ENCODE peak calls at places on chromosomes 7 and 10, in ten cellular contexts. One of them, this sample, is unnamed.

GRCh38 chr10:57657164-57657765 is 610.4 kb downstream of the IPMK start:
- DNase-seq in tibial artery: peak; percentile 22
- DNase-seq in ascending aorta: no peak
- DNase-seq in effector CD4-positive, alpha-beta T cell: no peak
- DNase-seq in hippocampal formation: peak; percentile 23
- DNase-seq in endothelial cell: peak; percentile 61
- DNase-seq in NCI-H1417: peak; percentile 20
- DNase-seq in HT-29: peak; percentile 84
- DNase-seq in KBM-7: peak; percentile 64
- DNase-seq in CD4-positive, alpha-beta T cell: no peak
- DNase-seq in this sample: peak; percentile 42

GRCh38 chr7:80548790-80549530 is 37.1 kb upstream of the GNAT3 start:
- DNase-seq in tibial artery: no peak
- DNase-seq in ascending aorta: no peak
- DNase-seq in effector CD4-positive, alpha-beta T cell: no peak
- DNase-seq in hippocampal formation: no peak
- DNase-seq in endothelial cell: no peak
- DNase-seq in NCI-H1417: no peak
- DNase-seq in HT-29: no peak
- DNase-seq in KBM-7: no peak
- DNase-seq in CD4-positive, alpha-beta T cell: no peak
- DNase-seq in this sample: peak; percentile 63

GRCh38 chr10:99530108-99531025 is 2.4 kb upstream of the NKX2-3 start:
- DNase-seq in tibial artery: no peak
- DNase-seq in ascending aorta: no peak
- DNase-seq in effector CD4-positive, alpha-beta T cell: no peak
- DNase-seq in hippocampal formation: no peak
- DNase-seq in endothelial cell: peak; percentile 46
- DNase-seq in NCI-H1417: no peak
- DNase-seq in HT-29: no peak
- DNase-seq in KBM-7: no peak
- DNase-seq in CD4-positive, alpha-beta T cell: no peak
- DNase-seq in this sample: no peak

GRCh38 chr7:157279973-157280841 is 56.6 kb upstream of the DNAJB6 start:
- DNase-seq in tibial artery: no peak
- DNase-seq in ascending aorta: no peak
- DNase-seq in effector CD4-positive, alpha-beta T cell: no peak
- DNase-seq in hippocampal formation: no peak
- DNase-seq in endothelial cell: no peak
- DNase-seq in NCI-H1417: no peak
- DNase-seq in HT-29: no peak
- DNase-seq in KBM-7: no peak
- DNase-seq in CD4-positive, alpha-beta T cell: no peak
- DNase-seq in this sample: no peak

GRCh38 chr10:70169661-70170364 is 501 bp downstream of the SAR1A start:
- DNase-seq in tibial artery: peak; percentile 41
- DNase-seq in ascending aorta: no peak
- DNase-seq in effector CD4-positive, alpha-beta T cell: no peak
- DNase-seq in hippocampal formation: no peak
- DNase-seq in endothelial cell: no peak
- DNase-seq in NCI-H1417: no peak
- DNase-seq in HT-29: peak; percentile 37
- DNase-seq in KBM-7: peak; percentile 43
- DNase-seq in CD4-positive, alpha-beta T cell: no peak
- DNase-seq in this sample: no peak

GRCh38 chr10:72009062-72009429 is 44.9 kb downstream of the CHST3 start:
- DNase-seq in tibial artery: no peak
- DNase-seq in ascending aorta: no peak
- DNase-seq in effector CD4-positive, alpha-beta T cell: no peak
- DNase-seq in hippocampal formation: no peak
- DNase-seq in endothelial cell: no peak
- DNase-seq in NCI-H1417: no peak
- DNase-seq in HT-29: no peak
- DNase-seq in KBM-7: no peak
- DNase-seq in CD4-positive, alpha-beta T cell: no peak
- DNase-seq in this sample: no peak

GRCh38 chr7:149872419-149873073 is 1.2 kb upstream of the ATP6V0E2 start:
- DNase-seq in tibial artery: peak; percentile 87
- DNase-seq in ascending aorta: peak; percentile 89
- DNase-seq in effector CD4-positive, alpha-beta T cell: no peak
- DNase-seq in hippocampal formation: peak; percentile 77
- DNase-seq in endothelial cell: peak; percentile 43
- DNase-seq in NCI-H1417: peak; percentile 79
- DNase-seq in HT-29: peak; percentile 97
- DNase-seq in KBM-7: peak; percentile 76
- DNase-seq in CD4-positive, alpha-beta T cell: no peak
- DNase-seq in this sample: peak; percentile 88

GRCh38 chr10:24645784-24646183 is 77.9 kb downstream of the ARHGAP21 start:
- DNase-seq in tibial artery: no peak
- DNase-seq in ascending aorta: no peak
- DNase-seq in effector CD4-positive, alpha-beta T cell: no peak
- DNase-seq in hippocampal formation: no peak
- DNase-seq in endothelial cell: no peak
- DNase-seq in NCI-H1417: no peak
- DNase-seq in HT-29: peak; percentile 29
- DNase-seq in KBM-7: peak; percentile 20
- DNase-seq in CD4-positive, alpha-beta T cell: no peak
- DNase-seq in this sample: peak; percentile 30

GRCh38 chr7:98802088-98802780 is 67.6 kb downstream of the TMEM130 start:
- DNase-seq in tibial artery: peak; percentile 55
- DNase-seq in ascending aorta: peak; percentile 95
- DNase-seq in effector CD4-positive, alpha-beta T cell: no peak
- DNase-seq in hippocampal formation: no peak
- DNase-seq in endothelial cell: no peak
- DNase-seq in NCI-H1417: peak; percentile 86
- DNase-seq in HT-29: peak; percentile 34
- DNase-seq in KBM-7: peak; percentile 58
- DNase-seq in CD4-positive, alpha-beta T cell: no peak
- DNase-seq in this sample: peak; percentile 34

GRCh38 chr7:107847168-107847835 is 43.7 kb upstream of the DLD start:
- DNase-seq in tibial artery: no peak
- DNase-seq in ascending aorta: no peak
- DNase-seq in effector CD4-positive, alpha-beta T cell: no peak
- DNase-seq in hippocampal formation: no peak
- DNase-seq in endothelial cell: no peak
- DNase-seq in NCI-H1417: no peak
- DNase-seq in HT-29: no peak
- DNase-seq in KBM-7: no peak
- DNase-seq in CD4-positive, alpha-beta T cell: no peak
- DNase-seq in this sample: no peak

GRCh38 chr7:67267914-67268313 is 271.3 kb downstream of the TYW1 start:
- DNase-seq in tibial artery: no peak
- DNase-seq in ascending aorta: no peak
- DNase-seq in effector CD4-positive, alpha-beta T cell: no peak
- DNase-seq in hippocampal formation: no peak
- DNase-seq in endothelial cell: no peak
- DNase-seq in NCI-H1417: peak; percentile 39
- DNase-seq in HT-29: no peak
- DNase-seq in KBM-7: no peak
- DNase-seq in CD4-positive, alpha-beta T cell: no peak
- DNase-seq in this sample: no peak

GRCh38 chr10:35433851-35434426 is 97.6 kb downstream of the CCNY start:
- DNase-seq in tibial artery: no peak
- DNase-seq in ascending aorta: no peak
- DNase-seq in effector CD4-positive, alpha-beta T cell: no peak
- DNase-seq in hippocampal formation: no peak
- DNase-seq in endothelial cell: no peak
- DNase-seq in NCI-H1417: peak; percentile 3
- DNase-seq in HT-29: no peak
- DNase-seq in KBM-7: peak; percentile 75
- DNase-seq in CD4-positive, alpha-beta T cell: no peak
- DNase-seq in this sample: peak; percentile 34

GRCh38 chr7:17584822-17585221 is 286.4 kb downstream of the AHR start:
- DNase-seq in tibial artery: no peak
- DNase-seq in ascending aorta: no peak
- DNase-seq in effector CD4-positive, alpha-beta T cell: no peak
- DNase-seq in hippocampal formation: no peak
- DNase-seq in endothelial cell: no peak
- DNase-seq in NCI-H1417: no peak
- DNase-seq in HT-29: no peak
- DNase-seq in KBM-7: no peak
- DNase-seq in CD4-positive, alpha-beta T cell: no peak
- DNase-seq in this sample: peak; percentile 65

GRCh38 chr7:638256-639011 is 88.1 kb upstream of the DNAAF5 start:
- DNase-seq in tibial artery: no peak
- DNase-seq in ascending aorta: no peak
- DNase-seq in effector CD4-positive, alpha-beta T cell: no peak
- DNase-seq in hippocampal formation: no peak
- DNase-seq in endothelial cell: no peak
- DNase-seq in NCI-H1417: no peak
- DNase-seq in HT-29: no peak
- DNase-seq in KBM-7: no peak
- DNase-seq in CD4-positive, alpha-beta T cell: no peak
- DNase-seq in this sample: no peak

GRCh38 chr7:22356010-22356854 is 722 bp downstream of the RAPGEF5 start:
- DNase-seq in tibial artery: no peak
- DNase-seq in ascending aorta: no peak
- DNase-seq in effector CD4-positive, alpha-beta T cell: no peak
- DNase-seq in hippocampal formation: no peak
- DNase-seq in endothelial cell: peak; percentile 37
- DNase-seq in NCI-H1417: peak; percentile 68
- DNase-seq in HT-29: peak; percentile 49
- DNase-seq in KBM-7: no peak
- DNase-seq in CD4-positive, alpha-beta T cell: no peak
- DNase-seq in this sample: no peak

GRCh38 chr7:141203177-141203576 is 129.3 kb downstream of the TMEM178B start:
- DNase-seq in tibial artery: no peak
- DNase-seq in ascending aorta: no peak
- DNase-seq in effector CD4-positive, alpha-beta T cell: no peak
- DNase-seq in hippocampal formation: no peak
- DNase-seq in endothelial cell: no peak
- DNase-seq in NCI-H1417: no peak
- DNase-seq in HT-29: no peak
- DNase-seq in KBM-7: no peak
- DNase-seq in CD4-positive, alpha-beta T cell: no peak
- DNase-seq in this sample: no peak

GRCh38 chr10:64277536-64277935 is 756.3 kb downstream of the REEP3 start:
- DNase-seq in tibial artery: no peak
- DNase-seq in ascending aorta: no peak
- DNase-seq in effector CD4-positive, alpha-beta T cell: no peak
- DNase-seq in hippocampal formation: no peak
- DNase-seq in endothelial cell: no peak
- DNase-seq in NCI-H1417: no peak
- DNase-seq in HT-29: no peak
- DNase-seq in KBM-7: no peak
- DNase-seq in CD4-positive, alpha-beta T cell: no peak
- DNase-seq in this sample: no peak

This sample was measured in EH.